ENCODE peak calls at places on chromosomes 5 and 9, in six cellular contexts. D is cardiac fibroblast, X is choroid plexus epithelial cell, N is BE2C, R is GM06990, S is RWPE2. Y is an unnamed sample.

GRCh38 chr9:6567140-6567591 is 78.4 kb downstream of the GLDC start:
- DNase-seq in S (peak), X (peak), D (peak), N (no peak), R (no peak), Y (no peak)

GRCh38 chr5:11584008-11584407 is 320.2 kb downstream of the CTNND2 start:
- DNase-seq in X (no peak), D (no peak), N (no peak), S (no peak), R (no peak), Y (no peak)

GRCh38 chr5:174581483-174581882 is 142.9 kb upstream of the MSX2 start:
- DNase-seq in D (peak), S (no peak), N (peak), R (no peak), X (peak), Y (no peak)

GRCh38 chr5:67493676-67494075 is 297.1 kb upstream of the CD180 start:
- DNase-seq in N (peak), X (peak), S (no peak), D (peak), R (no peak), Y (peak)

GRCh38 chr5:181260720-181261319 is at the start of gene TRIM52:
- DNase-seq in D (peak), R (peak), N (peak), S (peak), X (peak), Y (peak)

GRCh38 chr9:129576546-129577543 is 44.1 kb downstream of the C9orf50 start:
- DNase-seq in R (no peak), D (peak), X (peak), N (no peak), S (no peak), Y (no peak)

GRCh38 chr5:57468481-57469165 is 14.0 kb downstream of the ACTBL2 start:
- DNase-seq in S (no peak), D (peak), X (peak), N (no peak), R (no peak), Y (no peak)

GRCh38 chr9:693460-694390 is 147.8 kb upstream of the DMRT1 start:
- DNase-seq in S (no peak), R (no peak), D (peak), X (peak), N (no peak), Y (no peak)

GRCh38 chr5:76787237-76787636 is 31.6 kb upstream of the F2RL1 start:
- DNase-seq in S (no peak), X (peak), R (no peak), N (no peak), D (peak), Y (peak)

GRCh38 chr9:115359011-115359780 is 241.2 kb upstream of the TNC start:
- DNase-seq in S (no peak), D (no peak), X (no peak), N (no peak), R (no peak), Y (peak)

GRCh38 chr5:76489877-76490688 is 87.0 kb downstream of the IQGAP2 start:
- DNase-seq in R (no peak), X (no peak), S (no peak), D (no peak), N (no peak), Y (no peak)

GRCh38 chr9:97864396-97864795 is 11.4 kb downstream of the FOXE1 start:
- DNase-seq in S (no peak), N (no peak), D (no peak), X (no peak), R (no peak), Y (no peak)

GRCh38 chr9:89789922-89790510 is 185.2 kb downstream of the GADD45G start:
- DNase-seq in X (no peak), R (no peak), S (no peak), N (no peak), D (no peak), Y (no peak)
- TF ChIP-seq CTCF in X (no peak), R (no peak), S (no peak), N (no peak), D (no peak), Y (no peak)

GRCh38 chr5:179142434-179143198 is 82.4 kb downstream of the ZNF354C start:
- DNase-seq in N (no peak), R (no peak), X (peak), S (no peak), D (peak), Y (no peak)

GRCh38 chr5:179146277-179146676 is 86.1 kb downstream of the ZNF354C start:
- DNase-seq in X (no peak), D (no peak), S (no peak), N (no peak), R (no peak), Y (no peak)

GRCh38 chr5:179140293-179140692 is 80.1 kb downstream of the ZNF354C start:
- DNase-seq in N (no peak), S (no peak), D (no peak), R (no peak), X (no peak), Y (no peak)

GRCh38 chr5:179141867-179142266 is 81.7 kb downstream of the ZNF354C start:
- DNase-seq in X (no peak), D (no peak), R (no peak), N (no peak), S (no peak), Y (no peak)

GRCh38 chr5:179143446-179143845 is 83.3 kb downstream of the ZNF354C start:
- DNase-seq in D (peak), S (no peak), R (no peak), X (peak), N (no peak), Y (no peak)
- TF ChIP-seq CTCF in D (peak), S (no peak), R (no peak), X (peak), N (no peak), Y (no peak)

GRCh38 chr5:140821375-140822280 is at the start of gene PCDHA5:
- DNase-seq in S (no peak), D (peak), X (peak), R (no peak), N (no peak), Y (no peak)
- TF ChIP-seq CTCF in S (peak), D (peak), X (peak), R (peak), N (no peak), Y (peak)

GRCh38 chr5:172123269-172123692 is 64.7 kb downstream of the STK10 start:
- DNase-seq in D (peak), R (no peak), N (peak), S (no peak), X (peak), Y (no peak)
- TF ChIP-seq CTCF in D (peak), R (no peak), N (peak), S (peak), X (peak), Y (no peak)

GRCh38 chr5:177369913-177370487 is 12.3 kb downstream of the RGS14 start:
- DNase-seq in X (no peak), R (no peak), S (no peak), N (no peak), D (no peak), Y (no peak)

GRCh38 chr5:177370488-177371119 is 12.9 kb downstream of the RGS14 start:
- DNase-seq in D (peak), X (peak), S (peak), R (peak), N (peak), Y (peak)

GRCh38 chr5:177367981-177368960 is 10.5 kb downstream of the RGS14 start:
- DNase-seq in X (no peak), S (no peak), N (no peak), D (no peak), R (no peak), Y (no peak)

GRCh38 chr5:177371120-177371537 is 13.1 kb upstream of the SLC34A1 start:
- DNase-seq in S (no peak), R (no peak), X (no peak), D (no peak), N (no peak), Y (no peak)

GRCh38 chr5:177369050-177369912 is 11.6 kb downstream of the RGS14 start:
- DNase-seq in S (no peak), N (peak), X (peak), R (no peak), D (peak), Y (no peak)
- TF ChIP-seq CTCF in S (peak), N (peak), X (peak), R (peak), D (peak), Y (peak)